ENCODE peak calls at places on chromosomes 12 and 14, in seven cellular contexts. One of them, this sample, is unnamed.

GRCh38 chr14:20986811-20987210 is 3.0 kb upstream of the METTL17 start:
- DNase-seq in heart right ventricle: no peak
- DNase-seq in mammary epithelial cell: peak; percentile 96
- DNase-seq in GM23248: peak; percentile 96
- DNase-seq in colonic mucosa: no peak
- DNase-seq in upper lobe of right lung: no peak
- DNase-seq in endothelial cell of umbilical vein: peak; percentile 75
- DNase-seq in this sample: no peak

GRCh38 chr12:84842406-84843013 is 70.1 kb downstream of the SLC6A15 start:
- DNase-seq in heart right ventricle: no peak
- DNase-seq in mammary epithelial cell: peak; percentile 30
- DNase-seq in GM23248: peak; percentile 74
- DNase-seq in colonic mucosa: no peak
- DNase-seq in upper lobe of right lung: no peak
- DNase-seq in endothelial cell of umbilical vein: peak; percentile 55
- DNase-seq in this sample: no peak

GRCh38 chr14:26841920-26842741 is 244.3 kb upstream of the NOVA1 start:
- DNase-seq in heart right ventricle: no peak
- DNase-seq in mammary epithelial cell: peak; percentile 1
- DNase-seq in GM23248: peak; percentile 96
- DNase-seq in colonic mucosa: peak; percentile 45
- DNase-seq in upper lobe of right lung: no peak
- DNase-seq in endothelial cell of umbilical vein: peak; percentile 76
- DNase-seq in this sample: no peak

GRCh38 chr14:75158843-75159614 is 17.4 kb downstream of the TMED10 start:
- DNase-seq in heart right ventricle: no peak
- DNase-seq in mammary epithelial cell: no peak
- DNase-seq in GM23248: no peak
- DNase-seq in colonic mucosa: no peak
- DNase-seq in upper lobe of right lung: no peak
- DNase-seq in endothelial cell of umbilical vein: no peak
- DNase-seq in this sample: no peak

GRCh38 chr14:22178330-22178981 is 410.6 kb downstream of the DAD1 start:
- DNase-seq in heart right ventricle: no peak
- DNase-seq in mammary epithelial cell: no peak
- DNase-seq in GM23248: no peak
- DNase-seq in colonic mucosa: no peak
- DNase-seq in upper lobe of right lung: no peak
- DNase-seq in endothelial cell of umbilical vein: no peak
- DNase-seq in this sample: no peak

GRCh38 chr12:33438890-33439586 is 581 bp downstream of the SYT10 start:
- DNase-seq in heart right ventricle: no peak
- DNase-seq in mammary epithelial cell: peak; percentile 24
- DNase-seq in GM23248: peak; percentile 22
- DNase-seq in colonic mucosa: no peak
- DNase-seq in upper lobe of right lung: peak; percentile 65
- DNase-seq in endothelial cell of umbilical vein: no peak
- DNase-seq in this sample: no peak

GRCh38 chr12:119512772-119513497 is 80.6 kb upstream of the TMEM233 start:
- DNase-seq in heart right ventricle: no peak
- DNase-seq in mammary epithelial cell: no peak
- DNase-seq in GM23248: peak; percentile 27
- DNase-seq in colonic mucosa: no peak
- DNase-seq in upper lobe of right lung: no peak
- DNase-seq in endothelial cell of umbilical vein: no peak
- DNase-seq in this sample: no peak

GRCh38 chr14:78836777-78837176 is 666.6 kb downstream of the NRXN3 start:
- DNase-seq in heart right ventricle: no peak
- DNase-seq in mammary epithelial cell: peak; percentile 60
- DNase-seq in GM23248: peak; percentile 66
- DNase-seq in colonic mucosa: peak; percentile 49
- DNase-seq in upper lobe of right lung: no peak
- DNase-seq in endothelial cell of umbilical vein: peak; percentile 57
- DNase-seq in this sample: peak; percentile 30

GRCh38 chr12:113581342-113581741 is 109.7 kb upstream of the LHX5 start:
- DNase-seq in heart right ventricle: no peak
- DNase-seq in mammary epithelial cell: no peak
- DNase-seq in GM23248: no peak
- DNase-seq in colonic mucosa: no peak
- DNase-seq in upper lobe of right lung: no peak
- DNase-seq in endothelial cell of umbilical vein: no peak
- DNase-seq in this sample: no peak

GRCh38 chr12:71438670-71439361 is 782 bp upstream of the LGR5 start:
- DNase-seq in heart right ventricle: no peak
- DNase-seq in mammary epithelial cell: no peak
- DNase-seq in GM23248: peak; percentile 16
- DNase-seq in colonic mucosa: no peak
- DNase-seq in upper lobe of right lung: no peak
- DNase-seq in endothelial cell of umbilical vein: peak; percentile 21
- DNase-seq in this sample: no peak

GRCh38 chr12:82964446-82964845 is 277.7 kb downstream of the TMTC2 start:
- DNase-seq in heart right ventricle: no peak
- DNase-seq in mammary epithelial cell: no peak
- DNase-seq in GM23248: no peak
- DNase-seq in colonic mucosa: no peak
- DNase-seq in upper lobe of right lung: no peak
- DNase-seq in endothelial cell of umbilical vein: no peak
- DNase-seq in this sample: no peak

GRCh38 chr14:30559638-30560071 is 697 bp downstream of the G2E3 start:
- DNase-seq in heart right ventricle: no peak
- DNase-seq in mammary epithelial cell: peak; percentile 38
- DNase-seq in GM23248: peak; percentile 64
- DNase-seq in colonic mucosa: no peak
- DNase-seq in upper lobe of right lung: no peak
- DNase-seq in endothelial cell of umbilical vein: peak; percentile 53
- DNase-seq in this sample: no peak

GRCh38 chr12:52142431-52142830 is 49.4 kb downstream of the KRT80 start:
- DNase-seq in heart right ventricle: no peak
- DNase-seq in mammary epithelial cell: no peak
- DNase-seq in GM23248: no peak
- DNase-seq in colonic mucosa: no peak
- DNase-seq in upper lobe of right lung: no peak
- DNase-seq in endothelial cell of umbilical vein: no peak
- DNase-seq in this sample: no peak
- H3K27ac ChIP-seq in heart right ventricle: no peak overlapping the region
- H3K27ac ChIP-seq in mammary epithelial cell: no peak overlapping the region
- H3K27ac ChIP-seq in GM23248: no peak overlapping the region
- H3K27ac ChIP-seq in colonic mucosa: no peak overlapping the region
- H3K27ac ChIP-seq in upper lobe of right lung: no peak overlapping the region
- H3K27ac ChIP-seq in endothelial cell of umbilical vein: no peak overlapping the region
- H3K27ac ChIP-seq in this sample: no peak overlapping the region

DNA sequence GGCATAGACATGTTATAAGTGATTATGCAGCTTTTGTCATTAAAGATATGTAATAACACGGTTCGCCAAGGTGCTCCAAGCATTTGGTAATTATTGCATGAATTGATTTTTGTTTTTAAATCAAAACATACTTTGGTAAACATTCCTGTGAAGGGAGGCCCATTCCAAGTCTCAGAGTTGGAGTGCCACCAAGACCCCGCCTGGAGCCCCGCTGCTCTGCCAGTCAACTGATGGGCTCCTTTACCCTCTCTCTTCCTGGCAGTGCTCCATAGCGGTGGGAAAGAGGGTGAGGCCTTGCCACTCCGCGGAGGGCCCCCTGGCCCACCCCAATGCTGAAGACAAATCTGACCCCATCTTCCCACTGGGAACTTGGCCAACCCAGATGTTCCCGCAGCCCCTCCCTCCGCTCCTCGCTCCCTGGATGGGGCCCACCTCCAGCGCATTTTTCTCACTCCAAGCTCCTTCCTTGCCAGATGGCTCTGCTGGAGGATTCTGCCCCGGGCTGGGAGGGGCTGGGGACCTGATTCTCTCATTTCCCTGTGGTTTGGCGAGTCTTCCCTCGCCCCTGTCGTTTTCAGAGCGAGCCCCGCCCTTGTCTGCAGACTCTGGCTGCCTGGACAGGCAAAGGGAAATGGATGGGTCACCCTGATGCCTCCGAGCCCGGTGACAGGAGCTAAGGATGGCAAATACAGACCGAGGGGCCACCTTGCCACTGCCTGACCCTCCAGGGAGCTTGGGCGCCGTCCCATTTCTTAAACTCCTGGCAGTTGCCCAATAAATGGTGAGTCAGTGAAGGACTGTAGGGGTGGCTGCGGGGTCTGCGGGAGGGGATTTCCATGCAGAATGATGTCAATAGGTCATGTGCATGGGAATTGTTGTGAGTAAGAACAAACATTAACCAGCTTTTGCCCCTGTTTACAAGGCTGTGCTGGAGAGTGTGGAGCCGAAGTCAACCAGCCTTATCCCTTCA is 9.2 kb upstream of the PAPLN start:
- DNase-seq in heart right ventricle: peak; percentile 47
- DNase-seq in mammary epithelial cell: peak; percentile 82
- DNase-seq in GM23248: peak; percentile 86
- DNase-seq in colonic mucosa: peak; percentile 30
- DNase-seq in upper lobe of right lung: no peak
- DNase-seq in endothelial cell of umbilical vein: peak; percentile 96
- DNase-seq in this sample: no peak
- H3K27ac ChIP-seq in heart right ventricle: peak overlapping the region; percentile 31
- H3K27ac ChIP-seq in mammary epithelial cell: no peak overlapping the region
- H3K27ac ChIP-seq in GM23248: no peak overlapping the region
- H3K27ac ChIP-seq in colonic mucosa: peak overlapping the region; percentile 2
- H3K27ac ChIP-seq in upper lobe of right lung: no peak overlapping the region
- H3K27ac ChIP-seq in endothelial cell of umbilical vein: peak overlapping the region; percentile 78
- H3K27ac ChIP-seq in this sample: peak overlapping the region; percentile 75

DNA sequence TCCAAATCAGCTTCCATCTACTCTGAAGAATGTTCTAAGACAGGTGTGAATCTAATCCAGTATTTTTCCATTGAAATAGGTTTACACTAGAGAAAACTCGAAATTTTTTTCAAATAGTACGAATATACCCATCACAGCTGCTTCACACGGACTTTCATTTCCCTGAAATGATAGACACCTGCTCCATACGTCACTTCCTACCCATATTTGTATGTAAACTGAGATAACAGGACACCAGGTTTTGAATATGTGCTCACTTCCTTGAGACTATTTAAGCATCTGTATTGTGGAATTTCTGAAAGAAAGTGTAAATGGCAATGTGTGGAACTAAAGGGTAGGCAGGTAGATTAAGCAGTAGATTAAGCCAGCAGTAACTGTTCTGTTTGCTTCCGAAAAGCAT is 13.4 kb upstream of the ITPR2 start:
- DNase-seq in heart right ventricle: no peak
- DNase-seq in mammary epithelial cell: no peak
- DNase-seq in GM23248: no peak
- DNase-seq in colonic mucosa: no peak
- DNase-seq in upper lobe of right lung: no peak
- DNase-seq in endothelial cell of umbilical vein: no peak
- DNase-seq in this sample: no peak
- H3K27ac ChIP-seq in heart right ventricle: no peak overlapping the region
- H3K27ac ChIP-seq in mammary epithelial cell: no peak overlapping the region
- H3K27ac ChIP-seq in GM23248: no peak overlapping the region
- H3K27ac ChIP-seq in colonic mucosa: no peak overlapping the region
- H3K27ac ChIP-seq in upper lobe of right lung: peak overlapping the region; percentile 34
- H3K27ac ChIP-seq in endothelial cell of umbilical vein: no peak overlapping the region
- H3K27ac ChIP-seq in this sample: no peak overlapping the region

GRCh38 chr12:57603323-57603722 is 1.3 kb upstream of the DTX3 start:
- DNase-seq in heart right ventricle: no peak
- DNase-seq in mammary epithelial cell: no peak
- DNase-seq in GM23248: no peak
- DNase-seq in colonic mucosa: no peak
- DNase-seq in upper lobe of right lung: no peak
- DNase-seq in endothelial cell of umbilical vein: no peak
- DNase-seq in this sample: no peak
- H3K27ac ChIP-seq in heart right ventricle: peak overlapping the region; percentile 84
- H3K27ac ChIP-seq in mammary epithelial cell: no peak overlapping the region
- H3K27ac ChIP-seq in GM23248: peak overlapping the region; percentile 27
- H3K27ac ChIP-seq in colonic mucosa: peak overlapping the region; percentile 6
- H3K27ac ChIP-seq in upper lobe of right lung: peak overlapping the region; percentile 89
- H3K27ac ChIP-seq in endothelial cell of umbilical vein: no peak overlapping the region
- H3K27ac ChIP-seq in this sample: peak overlapping the region; percentile 87

DNA sequence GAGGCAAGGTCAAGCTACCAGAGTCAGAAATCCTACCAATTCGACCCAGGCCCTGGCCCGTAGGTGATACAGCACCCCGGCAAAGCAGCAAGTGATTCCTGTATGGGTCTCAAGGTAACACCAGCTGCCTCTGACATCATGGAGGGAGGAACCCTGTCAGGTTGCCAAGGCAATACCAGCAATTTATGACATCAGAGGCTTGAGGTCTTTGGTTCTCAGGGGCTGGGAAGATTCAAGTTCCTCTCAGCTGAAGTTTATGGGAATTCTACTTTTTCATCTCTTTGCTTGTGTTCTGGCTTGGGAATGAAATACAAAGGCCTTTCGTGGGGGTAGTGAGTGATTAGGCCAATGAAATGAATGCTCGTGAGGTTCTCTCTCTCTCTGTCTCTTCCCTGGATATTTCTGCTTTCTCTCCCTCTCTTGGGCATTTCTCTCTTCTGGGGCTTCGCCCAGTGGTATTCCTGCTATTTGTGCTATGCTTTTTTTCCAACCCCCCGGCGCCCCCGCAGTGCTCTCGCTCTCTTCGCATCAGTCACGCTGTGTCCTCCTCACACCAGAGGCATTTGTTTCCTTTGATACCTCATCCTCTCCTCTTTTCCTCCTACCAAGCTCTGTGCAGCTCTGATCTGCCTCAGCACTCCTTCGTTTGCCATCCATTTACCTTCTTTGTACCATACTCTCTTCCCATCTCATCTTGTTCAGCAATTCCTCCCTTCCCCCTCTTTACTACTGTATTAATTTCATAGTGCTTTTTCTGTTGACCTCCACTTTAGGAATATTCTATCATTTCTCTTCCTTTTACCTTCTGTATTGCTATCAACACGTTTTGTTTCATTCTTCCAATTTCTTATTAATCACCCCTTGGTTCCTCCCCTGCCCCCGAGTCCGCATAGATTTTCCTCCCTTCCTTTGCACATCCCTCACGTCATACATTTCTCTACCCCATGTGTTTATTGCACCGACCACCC is 2.9 kb downstream of the ZFHX2 start:
- DNase-seq in heart right ventricle: no peak
- DNase-seq in mammary epithelial cell: no peak
- DNase-seq in GM23248: peak; percentile 61
- DNase-seq in colonic mucosa: no peak
- DNase-seq in upper lobe of right lung: no peak
- DNase-seq in endothelial cell of umbilical vein: no peak
- DNase-seq in this sample: no peak
- H3K27ac ChIP-seq in heart right ventricle: no peak overlapping the region
- H3K27ac ChIP-seq in mammary epithelial cell: no peak overlapping the region
- H3K27ac ChIP-seq in GM23248: peak overlapping the region; percentile 46
- H3K27ac ChIP-seq in colonic mucosa: no peak overlapping the region
- H3K27ac ChIP-seq in upper lobe of right lung: no peak overlapping the region
- H3K27ac ChIP-seq in endothelial cell of umbilical vein: no peak overlapping the region
- H3K27ac ChIP-seq in this sample: no peak overlapping the region

GRCh38 chr14:100690672-100691071 is 36.0 kb upstream of the DLK1 start:
- DNase-seq in heart right ventricle: no peak
- DNase-seq in mammary epithelial cell: no peak
- DNase-seq in GM23248: no peak
- DNase-seq in colonic mucosa: no peak
- DNase-seq in upper lobe of right lung: no peak
- DNase-seq in endothelial cell of umbilical vein: no peak
- DNase-seq in this sample: no peak
- H3K27ac ChIP-seq in heart right ventricle: no peak overlapping the region
- H3K27ac ChIP-seq in mammary epithelial cell: no peak overlapping the region
- H3K27ac ChIP-seq in GM23248: no peak overlapping the region
- H3K27ac ChIP-seq in colonic mucosa: no peak overlapping the region
- H3K27ac ChIP-seq in upper lobe of right lung: no peak overlapping the region
- H3K27ac ChIP-seq in endothelial cell of umbilical vein: no peak overlapping the region
- H3K27ac ChIP-seq in this sample: no peak overlapping the region

GRCh38 chr14:103111297-103111981 is 11.8 kb upstream of the TNFAIP2 start:
- DNase-seq in heart right ventricle: no peak
- DNase-seq in mammary epithelial cell: no peak
- DNase-seq in GM23248: no peak
- DNase-seq in colonic mucosa: no peak
- DNase-seq in upper lobe of right lung: no peak
- DNase-seq in endothelial cell of umbilical vein: no peak
- DNase-seq in this sample: no peak
- H3K27ac ChIP-seq in heart right ventricle: no peak overlapping the region
- H3K27ac ChIP-seq in mammary epithelial cell: no peak overlapping the region
- H3K27ac ChIP-seq in GM23248: no peak overlapping the region
- H3K27ac ChIP-seq in colonic mucosa: peak overlapping the region; percentile 55
- H3K27ac ChIP-seq in upper lobe of right lung: no peak overlapping the region
- H3K27ac ChIP-seq in endothelial cell of umbilical vein: no peak overlapping the region
- H3K27ac ChIP-seq in this sample: no peak overlapping the region

This sample was measured in substantia nigra.